ENCODE peak calls at places on chromosomes 5 and 9, in ten cellular contexts. T, W, V, M, Q, S, K, U, Y and B are unnamed samples.

GRCh38 chr9:78297672-78297961 is 692 bp downstream of the PSAT1 start:
- DNase-seq in T (no peak), W (no peak), V (no peak), M (no peak), Q (no peak), S (no peak), K (no peak), U (no peak), Y (no peak), B (peak)

GRCh38 chr9:90308746-90309145 is 333.9 kb downstream of the DIRAS2 start:
- DNase-seq in T (no peak), W (no peak), V (no peak), M (no peak), Q (no peak), S (no peak), K (no peak), U (no peak), Y (no peak), B (no peak)

GRCh38 chr9:94870465-94870792 is 143.9 kb downstream of the AOPEP start:
- DNase-seq in T (no peak), W (no peak), V (no peak), M (no peak), Q (no peak), S (no peak), K (no peak), U (no peak), Y (no peak), B (no peak)

GRCh38 chr5:34002629-34003328 is 5.1 kb downstream of the AMACR start:
- DNase-seq in T (no peak), W (no peak), V (peak), M (no peak), Q (peak), S (no peak), K (no peak), U (no peak), Y (no peak), B (no peak)

GRCh38 chr5:17203329-17204132 is 13.9 kb upstream of the BASP1 start:
- DNase-seq in T (no peak), W (no peak), V (peak), M (no peak), Q (peak), S (peak), K (no peak), U (peak), Y (no peak), B (no peak)

GRCh38 chr5:110321117-110321516 is 405.4 kb downstream of the TMEM232 start:
- DNase-seq in T (no peak), W (no peak), V (no peak), M (no peak), Q (no peak), S (peak), K (no peak), U (no peak), Y (no peak), B (no peak)

GRCh38 chr9:8730618-8731017 is 931.0 kb upstream of the DMAC1 start:
- DNase-seq in T (no peak), W (no peak), V (no peak), M (no peak), Q (no peak), S (no peak), K (no peak), U (no peak), Y (no peak), B (no peak)

GRCh38 chr5:14487896-14488570 is 93.6 kb upstream of the OTULINL start:
- DNase-seq in T (no peak), W (no peak), V (no peak), M (no peak), Q (no peak), S (no peak), K (no peak), U (no peak), Y (no peak), B (no peak)

GRCh38 chr9:37141015-37141414 is 20.6 kb downstream of the ZCCHC7 start:
- DNase-seq in T (no peak), W (no peak), V (no peak), M (no peak), Q (no peak), S (no peak), K (no peak), U (no peak), Y (no peak), B (no peak)

GRCh38 chr9:79165006-79165405 is 406.8 kb upstream of the TLE4 start:
- DNase-seq in T (no peak), W (no peak), V (peak), M (no peak), Q (peak), S (no peak), K (no peak), U (no peak), Y (no peak), B (no peak)

GRCh38 chr5:173814053-173814452 is 74.1 kb upstream of the CPEB4 start:
- DNase-seq in T (no peak), W (no peak), V (no peak), M (no peak), Q (no peak), S (no peak), K (no peak), U (no peak), Y (no peak), B (no peak)

GRCh38 chr5:76579166-76579765 is 43.9 kb downstream of the F2RL2 start:
- DNase-seq in T (no peak), W (no peak), V (peak), M (no peak), Q (no peak), S (no peak), K (no peak), U (no peak), Y (no peak), B (no peak)

GRCh38 chr5:141935538-141935937 is 11.9 kb downstream of the DELE1 start:
- DNase-seq in T (no peak), W (no peak), V (no peak), M (no peak), Q (no peak), S (no peak), K (no peak), U (no peak), Y (no peak), B (no peak)

GRCh38 chr5:154287136-154287535 is 96.6 kb downstream of the GALNT10 start:
- DNase-seq in T (no peak), W (peak), V (peak), M (no peak), Q (peak), S (no peak), K (no peak), U (no peak), Y (no peak), B (no peak)

GRCh38 chr5:100858987-100859545 is 44.0 kb downstream of the ST8SIA4 start:
- DNase-seq in T (no peak), W (no peak), V (no peak), M (no peak), Q (no peak), S (no peak), K (no peak), U (no peak), Y (no peak), B (no peak)

GRCh38 chr5:137309290-137309689 is 189.8 kb downstream of the SPOCK1 start:
- DNase-seq in T (no peak), W (no peak), V (no peak), M (no peak), Q (no peak), S (no peak), K (no peak), U (no peak), Y (no peak), B (no peak)

GRCh38 chr9:112012026-112012902 is 115.7 kb downstream of the UGCG start:
- DNase-seq in T (peak), W (peak), V (peak), M (no peak), Q (peak), S (peak), K (no peak), U (peak), Y (no peak), B (peak)

GRCh38 chr5:17738461-17738860 is 104.2 kb downstream of the TAF11L14 start:
- DNase-seq in T (no peak), W (no peak), V (no peak), M (no peak), Q (no peak), S (no peak), K (no peak), U (no peak), Y (no peak), B (no peak)

GRCh38 chr5:43007246-43007910 is 32.7 kb downstream of the ANXA2R start:
- DNase-seq in T (peak), W (peak), V (peak), M (peak), Q (peak), S (peak), K (peak), U (peak), Y (peak), B (no peak)

GRCh38 chr9:94746541-94747505 is 20.3 kb downstream of the AOPEP start:
- DNase-seq in T (no peak), W (no peak), V (no peak), M (no peak), Q (no peak), S (no peak), K (no peak), U (no peak), Y (no peak), B (no peak)

GRCh38 chr9:124128568-124128967 is 117.0 kb downstream of the LHX2 start:
- DNase-seq in T (no peak), W (no peak), V (no peak), M (no peak), Q (peak), S (no peak), K (no peak), U (no peak), Y (no peak), B (no peak)

GRCh38 chr5:123855630-123856029 is 343.7 kb downstream of the CSNK1G3 start:
- DNase-seq in T (no peak), W (no peak), V (no peak), M (no peak), Q (no peak), S (no peak), K (no peak), U (no peak), Y (no peak), B (no peak)

GRCh38 chr9:92639124-92639523 is 30.8 kb downstream of the IPPK start:
- DNase-seq in T (no peak), W (no peak), V (no peak), M (no peak), Q (no peak), S (no peak), K (no peak), U (no peak), Y (no peak), B (no peak)

GRCh38 chr5:113050606-113051391 is 74.2 kb downstream of the DCP2 start:
- DNase-seq in T (no peak), W (no peak), V (peak), M (no peak), Q (peak), S (peak), K (no peak), U (no peak), Y (no peak), B (no peak)

GRCh38 chr5:15463231-15463630 is 36.7 kb upstream of the FBXL7 start:
- DNase-seq in T (no peak), W (no peak), V (peak), M (no peak), Q (peak), S (peak), K (no peak), U (no peak), Y (no peak), B (no peak)

GRCh38 chr5:179164331-179165311 is 104.4 kb downstream of the ZNF354C start:
- DNase-seq in T (no peak), W (peak), V (no peak), M (no peak), Q (no peak), S (no peak), K (no peak), U (no peak), Y (no peak), B (no peak)

GRCh38 chr9:127826253-127826913 is 23.7 kb downstream of the FPGS start:
- DNase-seq in T (no peak), W (no peak), V (no peak), M (no peak), Q (no peak), S (no peak), K (no peak), U (no peak), Y (no peak), B (no peak)

GRCh38 chr9:104950838-104951237 is 22.9 kb upstream of the ABCA1 start:
- DNase-seq in T (no peak), W (no peak), V (no peak), M (no peak), Q (no peak), S (no peak), K (no peak), U (no peak), Y (no peak), B (no peak)

GRCh38 chr5:14313986-14314690 is 171.0 kb downstream of the TRIO start:
- DNase-seq in T (no peak), W (no peak), V (no peak), M (no peak), Q (peak), S (no peak), K (no peak), U (no peak), Y (no peak), B (no peak)

GRCh38 chr5:128774605-128775004 is 190.7 kb upstream of the SLC27A6 start:
- DNase-seq in T (no peak), W (no peak), V (peak), M (no peak), Q (no peak), S (no peak), K (no peak), U (no peak), Y (no peak), B (no peak)

GRCh38 chr5:32538031-32538547 is 47.3 kb upstream of the SUB1 start:
- DNase-seq in T (peak), W (no peak), V (peak), M (peak), Q (no peak), S (no peak), K (no peak), U (no peak), Y (peak), B (peak)

GRCh38 chr5:91379602-91380490 is 3.3 kb downstream of the ARRDC3 start:
- DNase-seq in T (peak), W (peak), V (peak), M (peak), Q (peak), S (peak), K (peak), U (peak), Y (peak), B (peak)

GRCh38 chr9:95796029-95796428 is 79.5 kb upstream of the ERCC6L2 start:
- DNase-seq in T (no peak), W (no peak), V (no peak), M (no peak), Q (no peak), S (no peak), K (no peak), U (peak), Y (no peak), B (no peak)